ENCODE peak calls at places on chromosomes 16 and 17, in eight cellular contexts. R, U, X, L, H, Y, W and S are unnamed samples. For H3K4me1, the result is how much of the 10 kb centered on the place peaks cover.

GRCh38 chr16:23901178-23902131 is 65.7 kb downstream of the PRKCB start:
- DNase-seq in U (no peak), W (no peak), X (no peak), H (no peak), L (no peak), R (peak), Y (no peak), S (no peak)

GRCh38 chr17:75830168-75831031 is 13.8 kb downstream of the UNC13D start:
- DNase-seq in X (no peak), R (no peak), H (peak), Y (no peak), L (no peak), W (no peak), U (no peak), S (no peak)

GRCh38 chr16:9797306-9797705 is 384.9 kb downstream of the GRIN2A start:
- DNase-seq in Y (no peak), R (no peak), W (no peak), U (no peak), H (no peak), L (no peak), X (no peak), S (no peak)

GRCh38 chr16:72848759-72849664 is 198.9 kb downstream of the ZFHX3 start:
- DNase-seq in U (peak), L (peak), Y (peak), X (peak), W (peak), H (no peak), R (peak), S (peak)

GRCh38 chr16:68073902-68074760 is 11.0 kb upstream of the NFATC3 start:
- DNase-seq in X (no peak), Y (no peak), L (no peak), U (no peak), R (no peak), W (no peak), H (no peak), S (no peak)

GRCh38 chr17:2400877-2401425 is at the start of gene MNT:
- DNase-seq in Y (peak), U (peak), W (peak), L (peak), X (peak), R (peak), H (peak), S (peak)

GRCh38 chr17:45147581-45148182 is 593 bp upstream of the HEXIM1 start:
- DNase-seq in H (peak), U (peak), Y (peak), W (peak), L (peak), X (peak), R (peak), S (peak)

GRCh38 chr17:81537343-81537855 is 9.2 kb downstream of the FSCN2 start:
- DNase-seq in Y (peak), X (peak), H (peak), L (no peak), U (no peak), W (peak), R (peak), S (no peak)

GRCh38 chr17:61218438-61218837 is 181.2 kb upstream of the TBX2 start:
- DNase-seq in R (peak), L (no peak), X (no peak), Y (no peak), U (no peak), W (no peak), H (no peak), S (no peak)

GRCh38 chr16:68382296-68382718 is 66.0 kb downstream of the SMPD3 start:
- DNase-seq in Y (no peak), L (peak), W (no peak), X (no peak), H (no peak), R (no peak), U (no peak), S (no peak)

GRCh38 chr16:84919751-84920150 is 91.6 kb downstream of the ZDHHC7 start:
- DNase-seq in Y (no peak), W (no peak), X (no peak), L (peak), H (no peak), U (no peak), R (no peak), S (no peak)

GRCh38 chr16:69112285-69113129 is 7.1 kb downstream of the HAS3 start:
- DNase-seq in X (no peak), Y (peak), L (peak), R (peak), W (peak), U (no peak), H (peak), S (no peak)

GRCh38 chr17:83202002-83203000 is 122.9 kb downstream of the METRNL start:
- DNase-seq in X (no peak), R (no peak), U (peak), H (no peak), Y (peak), W (no peak), L (no peak), S (peak)

GRCh38 chr16:14405611-14406537 is 224.2 kb downstream of the PARN start:
- DNase-seq in L (peak), X (no peak), R (no peak), U (no peak), Y (no peak), H (no peak), W (no peak), S (no peak)

GRCh38 chr17:80010283-80010858 is 25.3 kb downstream of the TBC1D16 start:
- DNase-seq in W (no peak), R (no peak), H (no peak), X (no peak), L (no peak), U (no peak), Y (no peak), S (no peak)

GRCh38 chr16:56841233-56841632 is 23.8 kb upstream of the SLC12A3 start:
- DNase-seq in H (no peak), Y (no peak), W (no peak), L (no peak), U (peak), R (peak), X (no peak), S (no peak)

GRCh38 chr17:68437979-68438877 is 19.1 kb downstream of the WIPI1 start:
- DNase-seq in U (no peak), W (no peak), X (no peak), R (peak), Y (peak), H (peak), L (no peak), S (no peak)

GRCh38 chr17:49193513-49194296 is 16.7 kb downstream of the GNGT2 start:
- DNase-seq in R (peak), H (no peak), Y (peak), X (peak), W (peak), U (peak), L (no peak), S (peak)

GRCh38 chr17:45246861-45247428 is 14.9 kb downstream of the SPATA32 start:
- DNase-seq in R (no peak), W (no peak), Y (peak), X (no peak), L (no peak), H (no peak), U (no peak), S (no peak)

GRCh38 chr16:14337303-14338191 is 266.4 kb downstream of the MRTFB start:
- DNase-seq in W (no peak), R (peak), L (no peak), X (no peak), H (no peak), Y (no peak), U (no peak), S (peak)

GRCh38 chr17:41697122-41697962 is 8.7 kb downstream of the EIF1 start:
- DNase-seq in U (peak), H (no peak), L (no peak), W (no peak), R (peak), X (no peak), Y (peak), S (peak)

GRCh38 chr17:835263-835662 is 53.1 kb downstream of the MRM3 start:
- DNase-seq in W (peak), X (no peak), Y (no peak), H (no peak), L (no peak), U (no peak), R (peak), S (no peak)

GRCh38 chr16:22317625-22318024 is 20.4 kb downstream of the POLR3E start:
- DNase-seq in Y (no peak), W (no peak), R (no peak), U (no peak), L (no peak), X (no peak), H (no peak), S (no peak)

GRCh38 chr16:55559233-55559632 is 7.3 kb upstream of the CAPNS2 start:
- DNase-seq in W (no peak), L (no peak), R (peak), X (no peak), H (no peak), U (no peak), Y (no peak), S (peak)

GRCh38 chr16:55324491-55325447 is 766 bp downstream of the IRX6 start:
- DNase-seq in W (no peak), L (no peak), U (no peak), X (no peak), H (no peak), R (no peak), Y (no peak), S (no peak)

GRCh38 chr17:67130768-67131167 is 86.4 kb downstream of the CACNG1 start:
- DNase-seq in X (no peak), H (no peak), U (no peak), Y (no peak), W (no peak), L (no peak), R (no peak), S (no peak)

GRCh38 chr17:79020631-79021301 is 3.2 kb upstream of the C1QTNF1 start:
- DNase-seq in L (no peak), Y (no peak), R (peak), H (no peak), U (no peak), X (no peak), W (no peak), S (no peak)

GRCh38 chr17:74433421-74434121 is 1.7 kb downstream of the GPRC5C start:
- DNase-seq in U (no peak), X (no peak), W (no peak), H (no peak), Y (no peak), R (peak), L (no peak), S (no peak)

GRCh38 chr16:66578596-66579531 is at the start of gene CMTM2:
- DNase-seq in Y (no peak), L (peak), U (no peak), H (peak), R (peak), W (no peak), X (no peak), S (no peak)

GRCh38 chr17:37488009-37488604 is 1.6 kb upstream of the DUSP14 start:
- DNase-seq in U (no peak), H (no peak), L (no peak), W (peak), R (peak), Y (peak), X (peak), S (peak)

GRCh38 chr17:31294231-31294630 is 2.8 kb downstream of the OMG start:
- DNase-seq in U (no peak), H (no peak), Y (no peak), L (no peak), R (no peak), X (no peak), W (no peak), S (no peak)

GRCh38 chr17:57595426-57595825 is 149.7 kb downstream of the CCDC182 start:
- DNase-seq in U (no peak), X (no peak), Y (no peak), L (no peak), W (no peak), H (no peak), R (no peak), S (no peak)

GRCh38 chr17:79597996-79598557 is 12.8 kb downstream of the RBFOX3 start:
- DNase-seq in W (no peak), R (no peak), L (no peak), U (no peak), X (no peak), Y (no peak), H (no peak), S (no peak)

GRCh38 chr17:33519692-33520091 is 226.6 kb upstream of the ASIC2 start:
- DNase-seq in W (no peak), R (no peak), X (no peak), U (no peak), H (no peak), Y (no peak), L (no peak), S (no peak)

GRCh38 chr17:17798010-17798556 is 38.7 kb downstream of the SREBF1 start:
- DNase-seq in L (no peak), U (no peak), R (no peak), W (no peak), H (no peak), X (no peak), Y (no peak), S (no peak)

GRCh38 chr17:50690887-50691549 is 16.7 kb downstream of the ANKRD40 start:
- DNase-seq in X (no peak), H (no peak), L (no peak), R (no peak), U (no peak), W (no peak), Y (no peak), S (no peak)

GRCh38 chr17:50691550-50692447 is 15.9 kb downstream of the ANKRD40 start:
- DNase-seq in W (no peak), U (no peak), Y (no peak), L (no peak), R (no peak), X (no peak), H (no peak), S (no peak)

GRCh38 chr17:50689251-50689650 is 18.5 kb downstream of the ANKRD40 start:
- DNase-seq in X (no peak), L (no peak), W (peak), H (no peak), R (peak), U (no peak), Y (peak), S (no peak)

GRCh38 chr17:50688168-50688719 is 19.5 kb downstream of the ANKRD40 start:
- DNase-seq in Y (no peak), U (no peak), X (no peak), W (no peak), L (no peak), R (no peak), H (no peak), S (no peak)

GRCh38 chr17:50689956-50690886 is 17.5 kb downstream of the ANKRD40 start:
- DNase-seq in H (no peak), W (no peak), L (no peak), U (no peak), R (peak), Y (peak), X (no peak), S (no peak)
- H3K4me1 ChIP-seq in H (under half), W (half or more), L (under half), U (under half), R (under half), Y (half or more), X (half or more), S (under half)

GRCh38 chr17:29645516-29646051 is 22.9 kb upstream of the CORO6 start:
- DNase-seq in R (peak), U (peak), W (no peak), X (no peak), L (no peak), Y (peak), H (no peak), S (peak)
- H3K27ac ChIP-seq in R (peak), U (peak), W (no peak), X (no peak), L (peak), Y (peak), H (no peak), S (peak)

DNA sequence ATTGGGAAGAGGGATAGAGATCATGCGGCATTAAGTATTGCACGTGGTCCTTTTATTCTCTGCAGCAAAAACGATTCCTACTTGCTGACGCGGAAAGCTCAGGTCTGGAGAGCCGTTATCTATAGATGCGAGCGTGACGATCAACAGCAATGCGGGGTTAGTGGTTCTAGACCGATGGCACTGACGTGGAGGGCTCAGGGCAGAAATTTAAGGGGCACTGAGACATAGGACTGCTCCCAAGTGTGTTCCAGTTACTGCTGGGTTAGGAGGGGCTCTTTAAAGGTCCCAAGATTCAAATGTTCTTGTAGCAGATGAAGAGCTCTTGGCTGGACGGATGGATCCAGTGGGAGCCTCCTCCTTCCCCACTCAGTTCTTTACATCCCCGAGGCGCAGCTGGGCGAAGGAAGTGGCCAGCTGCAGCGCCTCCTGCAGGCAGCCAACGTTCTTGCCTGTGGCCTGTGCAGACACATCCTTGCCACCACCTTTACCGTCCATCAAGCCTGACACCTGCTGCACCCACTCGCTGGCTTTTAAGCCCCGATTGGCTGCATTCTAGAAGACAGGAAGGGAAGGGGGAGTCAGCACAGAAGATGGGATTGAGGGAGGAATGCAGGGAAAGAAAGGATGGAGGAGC is 732 bp upstream of the EXOSC6 start:
- DNase-seq in Y (no peak), W (no peak), R (peak), H (no peak), U (no peak), X (no peak), L (no peak), S (no peak)
- TF ChIP-seq CTCF in Y (peak), W (peak), R (peak), H (no peak), U (no peak), X (peak), L (peak), S (peak)

DNA sequence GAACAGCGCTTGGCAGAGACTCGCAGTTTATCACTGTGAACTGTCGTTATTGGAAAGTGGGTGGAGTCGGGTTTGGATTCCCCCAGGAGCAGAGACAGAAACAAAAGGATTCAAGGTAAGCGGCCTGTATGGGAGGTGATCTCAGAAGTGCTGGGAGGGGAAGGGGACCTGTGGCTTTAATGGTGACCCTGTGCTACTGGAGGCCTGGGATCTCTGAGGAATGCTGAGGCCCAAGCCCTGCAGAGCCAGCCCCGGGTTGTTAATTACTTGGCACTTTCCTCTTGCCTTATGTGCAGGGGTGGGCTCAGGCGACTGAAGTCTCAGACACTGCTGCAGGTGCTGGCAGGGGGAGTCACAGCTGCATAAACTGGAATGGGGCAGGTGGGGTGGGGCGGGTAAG is 27.4 kb downstream of the IRF8 start:
- DNase-seq in L (peak), X (no peak), U (no peak), R (no peak), Y (no peak), W (no peak), H (no peak), S (no peak)
- H3K4me1 ChIP-seq in L (under half), X (under half), U (under half), R (under half), Y (under half), W (under half), H (under half), S (under half)

GRCh38 chr16:11030990-11031510 is 86.7 kb downstream of the CLEC16A start:
- DNase-seq in U (no peak), X (no peak), Y (peak), W (no peak), H (no peak), L (no peak), R (no peak), S (no peak)

GRCh38 chr16:11034005-11034404 is 89.6 kb downstream of the CLEC16A start:
- DNase-seq in H (no peak), W (no peak), U (no peak), L (no peak), R (peak), X (no peak), Y (no peak), S (no peak)

GRCh38 chr16:11032000-11032921 is 87.9 kb downstream of the CLEC16A start:
- DNase-seq in W (no peak), R (peak), Y (peak), H (no peak), U (no peak), X (no peak), L (no peak), S (no peak)

GRCh38 chr16:11034481-11034931 is 90.1 kb downstream of the CLEC16A start:
- DNase-seq in U (peak), X (no peak), W (no peak), L (no peak), R (no peak), H (no peak), Y (no peak), S (no peak)

GRCh38 chr16:11032922-11033291 is 88.5 kb downstream of the CLEC16A start:
- DNase-seq in Y (peak), H (no peak), X (no peak), W (no peak), R (peak), U (peak), L (no peak), S (no peak)
- H3K27ac ChIP-seq in Y (peak), H (no peak), X (no peak), W (no peak), R (peak), U (peak), L (peak), S (peak)

GRCh38 chr16:15782573-15783365 is 74.1 kb downstream of the MYH11 start:
- DNase-seq in W (no peak), R (no peak), H (no peak), X (no peak), U (no peak), L (no peak), Y (no peak), S (no peak)
- TF ChIP-seq CTCF in W (no peak), R (no peak), H (no peak), X (no peak), U (no peak), L (no peak), Y (no peak), S (no peak)

GRCh38 chr17:77880702-77881450 is 77.6 kb upstream of the TNRC6C start:
- DNase-seq in R (no peak), H (no peak), X (no peak), Y (no peak), W (no peak), L (peak), U (no peak), S (no peak)

GRCh38 chr17:77879896-77880280 is 78.6 kb upstream of the TNRC6C start:
- DNase-seq in Y (no peak), R (no peak), L (no peak), X (no peak), W (no peak), H (no peak), U (no peak), S (no peak)

GRCh38 chr17:77882481-77883212 is 75.9 kb upstream of the TNRC6C start:
- DNase-seq in X (no peak), Y (peak), W (no peak), H (peak), L (peak), R (peak), U (no peak), S (no peak)

GRCh38 chr17:77882040-77882439 is 76.5 kb upstream of the TNRC6C start:
- DNase-seq in H (no peak), Y (no peak), R (no peak), U (no peak), L (no peak), W (no peak), X (no peak), S (no peak)

DNA sequence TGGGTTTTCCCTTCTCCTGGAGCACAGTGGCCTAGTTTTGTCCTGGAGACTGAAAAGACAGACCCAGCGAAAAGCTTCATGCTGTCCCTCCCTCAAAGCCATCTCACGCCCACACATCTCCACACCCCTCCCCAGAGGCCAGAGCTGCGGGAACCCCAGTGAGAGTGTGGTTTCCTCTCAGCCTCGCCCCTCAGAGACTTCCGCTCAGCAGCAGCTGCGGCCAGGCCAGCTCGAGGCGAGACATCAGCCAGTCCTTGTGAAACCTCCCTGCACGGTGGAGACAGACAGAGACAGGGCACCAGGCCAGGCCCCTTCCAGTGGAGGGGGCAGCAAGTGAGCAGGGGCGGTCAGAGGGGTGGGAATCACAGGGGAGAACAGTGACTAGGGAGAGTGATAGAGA is 77.0 kb upstream of the TNRC6C start:
- DNase-seq in U (peak), H (peak), W (no peak), X (no peak), R (peak), Y (peak), L (peak), S (peak)
- H3K4me1 ChIP-seq in U (under half), H (half or more), W (under half), X (under half), R (under half), Y (under half), L (under half), S (under half)